ENCODE peak calls at places on chromosomes 7 and 10, in seven cellular contexts. I is PC-9, V is epithelial cell of proximal tubule, W is epithelial cell of esophagus, H is osteocyte, N is glutamatergic neuron, X is stomach. Y is an unnamed sample.

GRCh38 chr10:79266543-79267312 is 80.5 kb upstream of the PPIF start:
- DNase-seq in X (peak), N (no peak), H (no peak), W (peak), I (no peak), V (no peak), Y (no peak)

GRCh38 chr10:29948971-29949370 is 110.4 kb downstream of the JCAD start:
- DNase-seq in H (no peak), I (peak), X (no peak), N (no peak), V (no peak), W (peak), Y (no peak)

GRCh38 chr7:139561-140243 is 52.7 kb upstream of the FAM20C start:
- DNase-seq in W (no peak), V (no peak), H (no peak), X (no peak), N (no peak), I (no peak), Y (no peak)

GRCh38 chr10:70668454-70668970 is 3.8 kb upstream of the ADAMTS14 start:
- DNase-seq in H (no peak), W (no peak), N (no peak), X (no peak), I (no peak), V (no peak), Y (no peak)

GRCh38 chr10:73553316-73553715 is 37.8 kb downstream of the USP54 start:
- DNase-seq in V (no peak), X (no peak), I (no peak), N (no peak), W (no peak), H (no peak), Y (no peak)

GRCh38 chr10:97229322-97229721 is 43.6 kb upstream of the SLIT1 start:
- DNase-seq in I (no peak), X (no peak), H (no peak), V (no peak), W (peak), N (no peak), Y (no peak)

GRCh38 chr10:58641708-58642107 is 129.0 kb downstream of the BICC1 start:
- DNase-seq in V (no peak), I (no peak), N (no peak), W (peak), H (no peak), X (no peak), Y (no peak)

GRCh38 chr10:48751730-48752129 is 67.1 kb downstream of the WDFY4 start:
- DNase-seq in V (no peak), I (no peak), N (no peak), H (peak), W (no peak), X (no peak), Y (no peak)

GRCh38 chr7:130492519-130493274 is 812 bp downstream of the MEST start:
- DNase-seq in H (no peak), N (no peak), X (no peak), W (peak), V (no peak), I (no peak), Y (no peak)

GRCh38 chr7:2761131-2761624 is 73.2 kb downstream of the AMZ1 start:
- DNase-seq in I (no peak), W (no peak), X (no peak), V (no peak), H (no peak), N (no peak), Y (no peak)

GRCh38 chr7:43572516-43573049 is 10.3 kb upstream of the STK17A start:
- DNase-seq in X (no peak), H (no peak), V (peak), N (no peak), I (peak), W (peak), Y (no peak)

GRCh38 chr10:22420787-22421517 is 75.7 kb downstream of the SPAG6 start:
- DNase-seq in X (no peak), N (no peak), I (no peak), W (peak), V (no peak), H (no peak), Y (no peak)

GRCh38 chr10:62422068-62422590 is 48.0 kb downstream of the ZNF365 start:
- DNase-seq in V (peak), X (no peak), N (no peak), I (no peak), W (peak), H (no peak), Y (no peak)

GRCh38 chr10:122468923-122469781 is 7.8 kb downstream of the HTRA1 start:
- DNase-seq in I (peak), W (peak), X (no peak), V (peak), H (no peak), N (no peak), Y (no peak)

GRCh38 chr7:106514887-106515286 is 146.1 kb downstream of the CCDC71L start:
- DNase-seq in V (no peak), X (no peak), I (no peak), N (no peak), W (no peak), H (no peak), Y (no peak)

GRCh38 chr7:36875794-36876193 is 151.5 kb upstream of the AOAH start:
- DNase-seq in V (no peak), X (no peak), H (no peak), I (no peak), W (peak), N (no peak), Y (no peak)

GRCh38 chr10:96573036-96573435 is 13.8 kb downstream of the TM9SF3 start:
- DNase-seq in V (no peak), N (no peak), H (no peak), I (no peak), X (no peak), W (no peak), Y (no peak)

GRCh38 chr10:95509281-95509680 is 51.9 kb downstream of the SORBS1 start:
- DNase-seq in W (no peak), X (no peak), N (no peak), V (no peak), I (no peak), H (no peak), Y (no peak)

GRCh38 chr10:127904311-127904710 is 2.6 kb upstream of the PTPRE start:
- DNase-seq in W (no peak), N (no peak), I (no peak), X (no peak), V (no peak), H (peak), Y (no peak)

GRCh38 chr10:125742465-125742864 is 23.0 kb downstream of the EDRF1 start:
- DNase-seq in I (no peak), W (no peak), H (no peak), X (no peak), V (no peak), N (no peak), Y (no peak)

GRCh38 chr10:91887075-91887899 is 22.0 kb downstream of the FGFBP3 start:
- DNase-seq in H (peak), I (no peak), X (no peak), V (no peak), N (peak), W (no peak), Y (peak)

GRCh38 chr7:111301891-111302290 is 211.0 kb downstream of the LRRN3 start:
- DNase-seq in X (no peak), W (peak), N (no peak), V (no peak), I (no peak), H (no peak), Y (no peak)

DNA sequence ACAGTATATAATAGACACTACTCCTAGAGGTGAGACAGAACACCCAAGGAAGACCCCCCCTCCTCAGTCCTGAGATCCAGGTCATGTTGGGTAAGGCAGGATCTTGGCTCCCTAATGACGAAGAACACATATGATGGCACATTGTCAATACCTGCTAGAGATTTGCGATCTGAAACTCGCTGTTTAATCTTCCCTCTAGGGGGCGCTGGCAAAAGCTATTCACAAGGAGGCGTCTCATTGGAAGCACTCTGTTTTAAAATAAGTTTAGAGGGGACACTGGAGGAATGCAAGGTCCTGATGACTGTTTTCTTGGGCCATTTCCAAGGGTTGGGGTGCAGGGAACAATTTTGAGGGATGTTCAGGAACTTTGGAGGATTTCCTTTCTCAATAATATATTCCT is 1013.7 kb upstream of the MBL2 start:
- DNase-seq in X (no peak), V (no peak), N (no peak), I (no peak), H (no peak), W (peak), Y (no peak)
- TF ChIP-seq CTCF in X (no peak), V (peak), N (peak), I (peak), H (no peak), W (peak), Y (peak)

GRCh38 chr10:43691503-43691902 is 42.8 kb upstream of the ZNF32 start:
- DNase-seq in N (no peak), V (no peak), X (no peak), W (no peak), H (no peak), I (no peak), Y (no peak)
- TF ChIP-seq CTCF in N (no peak), V (peak), X (no peak), W (no peak), H (peak), I (no peak), Y (no peak)

GRCh38 chr7:140393756-140394306 is 4.5 kb downstream of the SLC37A3 start:
- DNase-seq in X (no peak), H (no peak), V (no peak), W (no peak), N (no peak), I (no peak), Y (no peak)

GRCh38 chr7:140400381-140400780 is 2.1 kb upstream of the SLC37A3 start:
- DNase-seq in N (no peak), X (no peak), H (no peak), I (no peak), V (no peak), W (no peak), Y (no peak)

GRCh38 chr7:140402178-140402835 is 1.6 kb upstream of the RAB19 start:
- DNase-seq in I (peak), W (peak), X (no peak), V (no peak), N (no peak), H (no peak), Y (no peak)

GRCh38 chr7:140398821-140399220 is 491 bp upstream of the SLC37A3 start:
- DNase-seq in I (no peak), N (no peak), X (no peak), V (no peak), W (no peak), H (no peak), Y (no peak)

GRCh38 chr7:140397784-140398750 is at the start of gene SLC37A3:
- DNase-seq in V (no peak), H (peak), I (peak), X (peak), W (peak), N (peak), Y (peak)
- TF ChIP-seq CTCF in V (no peak), H (no peak), I (no peak), X (no peak), W (no peak), N (no peak), Y (no peak)

GRCh38 chr10:8416755-8417154 is 362.3 kb downstream of the GATA3 start:
- DNase-seq in H (no peak), N (no peak), V (no peak), W (no peak), X (no peak), I (no peak), Y (no peak)
- TF ChIP-seq CTCF in H (no peak), N (no peak), V (no peak), W (no peak), X (no peak), I (no peak), Y (no peak)

DNA sequence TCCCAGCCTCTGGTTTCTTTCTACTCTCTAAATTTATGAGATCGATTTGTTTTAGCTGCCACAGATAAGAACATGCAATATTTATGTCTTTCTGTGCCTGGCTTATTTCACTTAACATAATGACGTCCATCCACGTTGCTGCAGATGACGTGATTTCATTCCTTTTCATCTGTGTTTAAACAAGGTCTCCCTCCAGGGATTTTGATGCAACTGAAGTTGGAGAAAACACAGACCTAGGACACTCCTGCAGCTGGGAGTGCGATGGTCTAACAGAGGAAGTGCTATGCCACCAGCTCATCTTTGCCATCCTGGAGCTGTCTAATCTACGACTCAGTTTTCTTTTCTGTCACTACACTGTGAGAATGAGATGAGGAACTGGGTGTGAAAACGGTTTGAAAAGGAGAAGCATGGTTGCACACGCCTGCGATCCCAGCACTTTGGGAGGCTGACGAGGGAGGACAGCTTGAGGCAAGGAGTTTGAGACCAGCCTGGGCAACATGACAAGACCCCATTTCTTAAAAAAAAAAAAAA is 1.5 kb upstream of the KCTD7 start:
- DNase-seq in I (no peak), H (no peak), X (no peak), V (no peak), W (no peak), N (no peak), Y (no peak)
- TF ChIP-seq CTCF in I (no peak), H (no peak), X (no peak), V (no peak), W (no peak), N (no peak), Y (no peak)

DNA sequence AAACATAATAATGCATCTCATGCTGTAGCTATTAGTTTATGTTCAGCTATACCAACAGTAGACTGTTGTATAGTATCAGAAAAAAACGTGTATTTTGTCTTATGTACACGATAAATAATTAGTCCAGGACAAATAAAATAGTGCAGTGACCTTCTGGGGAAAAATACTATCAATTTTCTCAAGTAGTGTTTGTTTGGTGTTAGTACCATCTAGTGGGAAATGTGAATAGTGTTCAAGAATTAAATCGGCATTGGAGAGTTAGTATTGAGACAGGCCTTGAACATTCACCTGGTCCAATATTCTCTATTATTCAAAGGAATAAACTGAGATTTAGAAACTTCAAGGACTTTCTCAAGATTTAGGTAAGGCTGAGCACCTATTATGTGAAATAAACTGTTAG is 21.7 kb upstream of the OR2A5 start:
- DNase-seq in W (peak), I (no peak), N (no peak), X (no peak), H (no peak), V (no peak), Y (no peak)
- TF ChIP-seq CTCF in W (peak), I (peak), N (no peak), X (no peak), H (peak), V (peak), Y (peak)

DNA sequence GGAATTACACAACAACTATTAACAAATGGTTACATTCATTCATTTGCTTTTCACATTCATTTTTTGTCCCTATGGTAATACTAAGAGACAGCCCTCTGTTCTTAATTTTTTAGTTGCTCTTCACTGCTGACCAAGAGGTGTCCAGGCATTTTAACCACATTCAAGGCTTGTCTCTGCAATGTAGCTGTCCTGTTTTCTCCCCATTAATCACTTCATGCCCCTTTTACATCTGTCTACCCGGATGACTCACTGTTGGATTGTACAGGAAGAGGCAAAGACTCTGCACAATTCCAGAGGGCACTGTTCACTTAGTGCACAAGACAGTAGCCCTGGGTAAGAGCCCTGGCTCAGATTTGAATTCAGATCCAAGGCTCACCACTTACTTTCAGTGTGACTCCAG is 168.5 kb downstream of the NOC3L start:
- DNase-seq in H (no peak), W (peak), X (no peak), V (peak), I (no peak), N (no peak), Y (no peak)
- TF ChIP-seq CTCF in H (peak), W (no peak), X (no peak), V (peak), I (no peak), N (no peak), Y (no peak)

Y was measured in nephron progenitor cell.